ENCODE peak calls at places on chromosomes 16 and 17, in eight cellular contexts. A is neural progenitor cell, C is HCT116, L is GM23248, Q is PC-3, X is OCI-LY7, E is SK-N-SH, S is MM.1S. D is an unnamed sample. For H3K9me3 and H3K79me2, the result is how much of the 10 kb centered on the place peaks cover.

GRCh38 chr16:84065536-84066132 is 23.0 kb upstream of the SLC38A8 start:
- DNase-seq in A (peak), C (peak), L (peak), Q (peak), X (peak), E (peak), S (no peak), D (peak)

GRCh38 chr17:35129973-35130351 is 8.5 kb downstream of the FNDC8 start:
- DNase-seq in A (no peak), C (no peak), L (no peak), Q (no peak), X (no peak), E (no peak), S (no peak), D (no peak)

GRCh38 chr16:7997966-7998365 is 592.3 kb downstream of the TMEM114 start:
- DNase-seq in A (no peak), C (no peak), L (no peak), Q (no peak), X (no peak), E (no peak), S (no peak), D (no peak)

GRCh38 chr16:77585852-77586251 is 136.5 kb upstream of the NUDT7 start:
- DNase-seq in A (no peak), C (peak), L (peak), Q (peak), X (no peak), E (no peak), S (no peak), D (no peak)

GRCh38 chr17:27906623-27907022 is 13.5 kb upstream of the LYRM9 start:
- DNase-seq in A (no peak), C (no peak), L (no peak), Q (no peak), X (no peak), E (no peak), S (no peak), D (no peak)

GRCh38 chr17:27523712-27524111 is 67.5 kb downstream of the KSR1 start:
- DNase-seq in A (no peak), C (peak), L (no peak), Q (peak), X (no peak), E (no peak), S (no peak), D (no peak)

GRCh38 chr17:38731526-38732294 is 1.6 kb downstream of the CISD3 start:
- DNase-seq in A (no peak), C (no peak), L (peak), Q (no peak), X (no peak), E (no peak), S (no peak), D (no peak)

GRCh38 chr16:87931504-87931903 is 4.8 kb downstream of the CA5A start:
- DNase-seq in A (no peak), C (no peak), L (no peak), Q (no peak), X (no peak), E (peak), S (no peak), D (peak)

GRCh38 chr16:85570213-85570734 is 42.8 kb upstream of the GSE1 start:
- DNase-seq in A (no peak), C (peak), L (no peak), Q (peak), X (peak), E (no peak), S (peak), D (no peak)

GRCh38 chr17:74210191-74211140 is 2.9 kb upstream of the TTYH2 start:
- DNase-seq in A (peak), C (peak), L (peak), Q (peak), X (peak), E (peak), S (peak), D (peak)

GRCh38 chr16:87240211-87241134 is 76.7 kb downstream of the C16orf95 start:
- DNase-seq in A (no peak), C (no peak), L (peak), Q (peak), X (no peak), E (peak), S (no peak), D (no peak)

GRCh38 chr16:8489580-8489979 is 100.7 kb downstream of the TMEM114 start:
- DNase-seq in A (no peak), C (no peak), L (no peak), Q (no peak), X (no peak), E (no peak), S (no peak), D (no peak)

GRCh38 chr17:80706454-80706853 is 161.8 kb downstream of the RPTOR start:
- DNase-seq in A (no peak), C (no peak), L (no peak), Q (no peak), X (no peak), E (no peak), S (no peak), D (no peak)

GRCh38 chr16:12177643-12178042 is 201.1 kb downstream of the SNX29 start:
- DNase-seq in A (no peak), C (no peak), L (no peak), Q (no peak), X (no peak), E (no peak), S (no peak), D (no peak)

GRCh38 chr17:46020023-46020735 is 21.1 kb downstream of the STH start:
- DNase-seq in A (no peak), C (no peak), L (no peak), Q (no peak), X (no peak), E (no peak), S (no peak), D (no peak)

GRCh38 chr17:33756021-33756420 is 462.9 kb upstream of the ASIC2 start:
- DNase-seq in A (no peak), C (no peak), L (no peak), Q (no peak), X (no peak), E (no peak), S (no peak), D (no peak)

GRCh38 chr17:73976676-73977521 is 226.6 kb upstream of the RPL38 start:
- DNase-seq in A (no peak), C (no peak), L (peak), Q (no peak), X (no peak), E (peak), S (no peak), D (no peak)

DNA sequence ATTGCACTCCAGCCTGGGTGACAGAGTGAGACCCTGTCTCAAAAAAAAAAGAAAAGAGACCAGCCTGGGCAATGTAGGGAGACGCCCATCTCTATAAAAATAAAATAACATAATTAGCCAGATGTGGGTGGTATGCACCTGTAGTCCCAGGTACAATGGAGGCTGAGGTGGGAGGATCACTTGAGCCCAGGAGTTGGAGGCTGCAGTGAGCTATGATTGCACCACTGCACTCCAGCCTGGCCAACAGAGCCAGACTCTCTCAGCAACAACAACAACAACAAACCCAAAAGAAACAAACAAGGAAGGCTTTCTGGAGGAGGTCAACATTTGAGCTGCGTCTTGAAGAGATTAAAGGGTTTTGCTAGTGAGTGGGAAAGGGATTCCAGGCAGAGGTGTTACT is 8.3 kb downstream of the EEF2K start:
- DNase-seq in A (no peak), C (no peak), L (no peak), Q (no peak), X (no peak), E (no peak), S (no peak), D (no peak)
- H3K9me3 ChIP-seq in A (under half), C (under half), L (under half), Q (under half), X (under half), E (under half), S (under half), D (under half)

GRCh38 chr17:6526362-6527152 is 29.8 kb downstream of the PITPNM3 start:
- DNase-seq in A (peak), C (no peak), L (peak), Q (no peak), X (peak), E (no peak), S (no peak), D (no peak)
- H3K79me2 ChIP-seq in A (under half), C (under half), L (under half), Q (under half), X (under half), E (under half), S (under half), D (under half)

GRCh38 chr16:67197704-67198103 is 1.2 kb upstream of the ELMO3 start:
- DNase-seq in A (no peak), C (no peak), L (no peak), Q (no peak), X (no peak), E (no peak), S (no peak), D (no peak)

GRCh38 chr16:67199808-67200198 is 872 bp downstream of the ELMO3 start:
- DNase-seq in A (peak), C (no peak), L (no peak), Q (no peak), X (no peak), E (peak), S (no peak), D (no peak)

GRCh38 chr16:67200491-67200890 is 1.6 kb downstream of the ELMO3 start:
- DNase-seq in A (no peak), C (no peak), L (no peak), Q (no peak), X (no peak), E (no peak), S (no peak), D (no peak)

GRCh38 chr16:67198238-67198734 is 645 bp upstream of the ELMO3 start:
- DNase-seq in A (peak), C (peak), L (peak), Q (peak), X (peak), E (peak), S (no peak), D (no peak)

DNA sequence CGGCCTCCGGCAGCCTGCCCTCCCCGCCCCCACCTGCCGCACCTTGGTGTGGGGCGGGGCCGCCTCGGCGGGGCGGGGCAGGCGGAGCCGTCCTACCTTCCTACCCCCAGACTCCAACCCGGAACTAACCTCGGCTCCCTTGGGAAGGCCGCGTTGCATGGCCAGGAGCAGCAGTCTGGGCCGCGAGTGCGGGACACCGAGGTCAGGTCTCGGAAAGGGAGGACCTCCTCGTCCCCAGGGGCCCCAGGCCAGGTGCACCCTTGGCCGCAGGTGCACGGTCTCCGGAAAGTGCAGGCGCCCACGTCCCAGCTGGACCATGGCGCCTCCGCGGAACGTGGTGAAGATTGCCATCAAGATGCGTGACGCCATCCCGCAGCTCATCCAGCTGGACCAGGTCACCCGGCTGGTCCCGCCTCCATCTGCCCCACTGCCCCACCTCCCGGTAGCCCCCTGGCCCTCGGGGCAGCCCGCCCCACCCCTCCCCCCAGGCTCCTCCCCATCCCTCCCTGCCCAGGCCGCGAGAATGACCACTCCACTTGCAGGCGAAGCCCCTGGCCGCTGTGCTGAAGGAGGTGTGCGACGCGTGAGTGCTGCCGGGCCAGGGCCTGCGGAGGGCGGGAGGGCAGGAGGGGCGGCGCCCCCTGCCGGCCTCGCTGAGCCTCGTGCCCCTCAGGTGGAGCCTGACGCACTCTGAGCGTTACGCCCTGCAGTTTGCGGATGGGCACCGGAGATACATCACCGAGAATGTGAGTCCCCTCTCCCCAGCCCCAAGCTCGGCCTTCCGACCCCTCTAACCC is at the start of gene ELMO3:
- DNase-seq in A (peak), C (no peak), L (peak), Q (no peak), X (no peak), E (peak), S (no peak), D (peak)
- TF ChIP-seq EZH2phosphoT487 in A (no peak), C (no peak), L (no peak), Q (no peak), X (no peak), E (no peak), S (no peak), D (no peak)

GRCh38 chr16:35197656-35198055 is 1738.2 kb downstream of the TP53TG3F start:
- DNase-seq in A (no peak), C (no peak), L (no peak), Q (no peak), X (no peak), E (no peak), S (no peak), D (no peak)

GRCh38 chr16:35195173-35195863 is 1735.9 kb downstream of the TP53TG3F start:
- DNase-seq in A (no peak), C (no peak), L (no peak), Q (no peak), X (no peak), E (no peak), S (no peak), D (no peak)

GRCh38 chr16:35194681-35195080 is 1735.3 kb downstream of the TP53TG3F start:
- DNase-seq in A (no peak), C (no peak), L (no peak), Q (no peak), X (no peak), E (no peak), S (no peak), D (no peak)

GRCh38 chr16:35196313-35196712 is 1736.9 kb downstream of the TP53TG3F start:
- DNase-seq in A (no peak), C (no peak), L (no peak), Q (no peak), X (no peak), E (no peak), S (no peak), D (no peak)

GRCh38 chr16:35195864-35196216 is 1736.4 kb downstream of the TP53TG3F start:
- DNase-seq in A (no peak), C (no peak), L (no peak), Q (no peak), X (no peak), E (no peak), S (no peak), D (no peak)
- H3K9me3 ChIP-seq in A (under half), C (under half), L (under half), Q (under half), X (under half), E (under half), S (under half), D (under half)

GRCh38 chr17:66337268-66337667 is 34.9 kb downstream of the PRKCA start:
- DNase-seq in A (no peak), C (no peak), L (no peak), Q (no peak), X (no peak), E (no peak), S (no peak), D (no peak)
- H3K79me2 ChIP-seq in A (under half), C (under half), L (half or more), Q (half or more), X (under half), E (half or more), S (under half), D (under half)

GRCh38 chr16:3459401-3460090 is 16.1 kb downstream of the NAA60 start:
- DNase-seq in A (peak), C (no peak), L (peak), Q (peak), X (no peak), E (no peak), S (peak), D (peak)
- TF ChIP-seq EZH2phosphoT487 in A (no peak), C (no peak), L (no peak), Q (no peak), X (no peak), E (no peak), S (no peak), D (no peak)

DNA sequence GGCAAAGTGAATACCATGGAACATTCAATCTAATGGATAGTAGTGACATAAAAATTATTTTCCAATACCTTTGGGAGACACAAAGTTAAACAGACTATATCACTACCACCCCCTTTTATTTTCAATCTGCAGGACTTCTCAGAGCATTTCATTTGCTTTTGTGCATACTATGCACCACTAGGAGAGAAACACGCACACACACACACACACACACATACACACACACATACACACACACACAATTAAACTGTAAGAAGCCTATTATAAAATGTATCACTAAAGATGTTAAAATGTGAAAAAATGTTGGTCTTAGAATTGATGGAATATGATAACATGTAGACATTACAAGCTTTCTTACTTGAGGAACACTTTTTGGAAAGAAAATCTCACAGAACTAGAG is 331.4 kb downstream of the CA10 start:
- DNase-seq in A (no peak), C (no peak), L (no peak), Q (no peak), X (no peak), E (no peak), S (no peak), D (no peak)
- H3K9me3 ChIP-seq in A (under half), C (under half), L (under half), Q (under half), X (under half), E (under half), S (under half), D (under half)

DNA sequence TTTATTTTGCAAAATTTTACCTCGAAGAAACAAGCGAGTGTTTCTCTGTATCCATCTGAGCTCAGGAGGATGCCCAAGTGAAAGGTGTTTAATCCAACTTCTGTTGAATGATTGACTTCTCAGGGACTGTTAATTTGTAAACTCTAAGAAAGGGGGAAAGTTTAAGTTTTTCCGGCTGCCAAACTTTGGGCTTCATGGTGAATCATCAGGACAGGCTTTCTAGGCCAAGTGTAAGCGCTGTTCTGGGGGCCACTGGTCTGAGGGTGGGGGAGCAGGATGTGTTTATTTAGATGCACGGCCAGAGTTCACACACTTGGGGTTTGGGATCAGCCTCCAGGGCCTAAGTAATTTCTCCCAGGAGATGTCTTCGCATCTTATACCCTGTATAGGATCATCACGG is 110.4 kb downstream of the PITPNC1 start:
- DNase-seq in A (no peak), C (no peak), L (peak), Q (no peak), X (no peak), E (no peak), S (no peak), D (no peak)
- H3K79me2 ChIP-seq in A (under half), C (under half), L (half or more), Q (under half), X (under half), E (under half), S (under half), D (under half)

GRCh38 chr17:67737145-67737544 is 19.4 kb downstream of the NOL11 start:
- DNase-seq in A (no peak), C (no peak), L (no peak), Q (no peak), X (no peak), E (no peak), S (no peak), D (no peak)
- TF ChIP-seq EZH2phosphoT487 in A (no peak), C (no peak), L (no peak), Q (no peak), X (no peak), E (no peak), S (no peak), D (no peak)

D was measured in hepatocyte.